ENCODE peak calls at places on chromosomes 6 and 20, in nine cellular contexts. One of them, this sample, is unnamed.

GRCh38 chr6:24489881-24490280 is 503 bp upstream of the GPLD1 start:
- DNase-seq in GM12892: no peak
- DNase-seq in breast epithelium: no peak
- DNase-seq in transverse colon: no peak
- DNase-seq in sigmoid colon: no peak
- DNase-seq in SK-N-SH: no peak
- DNase-seq in H1: no peak
- DNase-seq in vagina: no peak
- DNase-seq in K562: no peak
- DNase-seq in this sample: peak

GRCh38 chr6:167541544-167541943 is 216.7 kb downstream of the TTLL2 start:
- DNase-seq in vagina: no peak
- DNase-seq in GM12892: no peak
- DNase-seq in H1: no peak
- DNase-seq in SK-N-SH: no peak
- DNase-seq in transverse colon: no peak
- DNase-seq in K562: no peak
- DNase-seq in sigmoid colon: no peak
- DNase-seq in breast epithelium: no peak
- DNase-seq in this sample: no peak

GRCh38 chr6:48990746-48991145 is 472.3 kb downstream of the MMUT start:
- DNase-seq in breast epithelium: no peak
- DNase-seq in K562: no peak
- DNase-seq in H1: no peak
- DNase-seq in GM12892: no peak
- DNase-seq in SK-N-SH: no peak
- DNase-seq in transverse colon: no peak
- DNase-seq in vagina: no peak
- DNase-seq in sigmoid colon: no peak
- DNase-seq in this sample: no peak

GRCh38 chr6:128422871-128423270 is 97.5 kb downstream of the PTPRK start:
- DNase-seq in sigmoid colon: no peak
- DNase-seq in SK-N-SH: no peak
- DNase-seq in transverse colon: no peak
- DNase-seq in H1: no peak
- DNase-seq in breast epithelium: no peak
- DNase-seq in vagina: no peak
- DNase-seq in K562: no peak
- DNase-seq in GM12892: no peak
- DNase-seq in this sample: no peak

GRCh38 chr20:15440249-15440820 is 1102.9 kb upstream of the FLRT3 start:
- DNase-seq in vagina: no peak
- DNase-seq in H1: no peak
- DNase-seq in GM12892: no peak
- DNase-seq in breast epithelium: no peak
- DNase-seq in sigmoid colon: no peak
- DNase-seq in transverse colon: no peak
- DNase-seq in SK-N-SH: no peak
- DNase-seq in K562: no peak
- DNase-seq in this sample: no peak

GRCh38 chr6:38261626-38262025 is 378.1 kb downstream of the BTBD9 start:
- DNase-seq in vagina: no peak
- DNase-seq in K562: no peak
- DNase-seq in breast epithelium: no peak
- DNase-seq in SK-N-SH: no peak
- DNase-seq in sigmoid colon: no peak
- DNase-seq in GM12892: no peak
- DNase-seq in H1: no peak
- DNase-seq in transverse colon: no peak
- DNase-seq in this sample: no peak

GRCh38 chr20:57676517-57677322 is 33.1 kb downstream of the PMEPA1 start:
- DNase-seq in H1: no peak
- DNase-seq in transverse colon: peak
- DNase-seq in vagina: no peak
- DNase-seq in breast epithelium: no peak
- DNase-seq in GM12892: no peak
- DNase-seq in K562: no peak
- DNase-seq in SK-N-SH: no peak
- DNase-seq in sigmoid colon: no peak
- DNase-seq in this sample: no peak

GRCh38 chr6:83226517-83226916 is 33.4 kb downstream of the RWDD2A start:
- DNase-seq in SK-N-SH: no peak
- DNase-seq in GM12892: no peak
- DNase-seq in transverse colon: no peak
- DNase-seq in sigmoid colon: no peak
- DNase-seq in breast epithelium: no peak
- DNase-seq in H1: no peak
- DNase-seq in vagina: no peak
- DNase-seq in K562: no peak
- DNase-seq in this sample: no peak

GRCh38 chr6:105207524-105208269 is 27.9 kb upstream of the POPDC3 start:
- DNase-seq in transverse colon: no peak
- DNase-seq in K562: no peak
- DNase-seq in GM12892: no peak
- DNase-seq in H1: no peak
- DNase-seq in vagina: no peak
- DNase-seq in sigmoid colon: no peak
- DNase-seq in SK-N-SH: no peak
- DNase-seq in breast epithelium: no peak
- DNase-seq in this sample: no peak

DNA sequence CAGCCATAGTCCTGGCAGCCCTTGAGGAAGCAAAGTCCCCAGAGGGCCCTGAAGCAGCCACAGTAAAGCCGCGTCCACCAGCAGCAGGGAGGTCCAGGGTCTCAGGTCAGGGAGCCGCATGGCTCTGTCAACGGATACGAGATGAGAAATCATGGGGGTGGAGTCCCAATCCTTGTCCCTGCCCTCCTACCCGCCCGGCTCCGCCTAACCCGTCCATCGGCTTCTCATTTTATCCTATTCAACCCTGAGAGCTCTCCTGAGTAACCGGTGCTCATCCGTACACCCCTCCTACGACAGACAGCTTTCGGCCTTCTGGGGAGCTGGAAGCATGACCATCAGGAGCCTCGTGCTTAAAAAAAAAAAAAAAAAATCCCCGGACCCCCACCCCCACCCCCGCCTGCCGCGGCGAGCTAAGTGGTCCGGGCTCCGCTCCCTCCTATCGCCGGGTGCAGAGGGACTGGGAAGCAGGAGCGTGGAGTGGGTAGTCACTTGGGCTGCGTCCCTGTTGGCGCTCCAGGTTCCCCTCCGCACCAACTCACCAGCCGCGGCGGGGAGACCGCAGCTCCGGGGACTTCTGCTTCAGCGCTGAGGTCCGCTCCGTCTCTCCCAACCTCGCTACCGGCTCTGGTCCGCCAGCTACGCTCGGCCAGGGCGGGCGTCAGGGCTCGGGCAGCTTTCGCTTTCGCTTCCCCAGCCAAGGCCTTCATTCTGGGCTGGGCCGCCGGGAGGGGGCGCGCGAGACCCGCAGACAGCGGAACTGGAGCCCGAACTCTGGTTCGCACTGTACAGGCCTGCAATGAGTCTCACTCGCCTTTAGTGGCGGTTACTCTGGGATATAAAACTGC is at the start of gene TAP2:
- DNase-seq in H1: no peak
- DNase-seq in vagina: no peak
- DNase-seq in K562: peak
- DNase-seq in breast epithelium: peak
- DNase-seq in sigmoid colon: peak
- DNase-seq in GM12892: peak
- DNase-seq in transverse colon: peak
- DNase-seq in SK-N-SH: peak
- DNase-seq in this sample: peak
- TF ChIP-seq POLR2AphosphoS5 in H1: peak
- TF ChIP-seq POLR2AphosphoS5 in vagina: peak
- TF ChIP-seq POLR2AphosphoS5 in K562: peak
- TF ChIP-seq POLR2AphosphoS5 in breast epithelium: peak
- TF ChIP-seq POLR2AphosphoS5 in sigmoid colon: peak
- TF ChIP-seq POLR2AphosphoS5 in GM12892: peak
- TF ChIP-seq POLR2AphosphoS5 in transverse colon: peak
- TF ChIP-seq POLR2AphosphoS5 in SK-N-SH: peak
- TF ChIP-seq POLR2AphosphoS5 in this sample: peak

GRCh38 chr20:46222521-46223007 is 85.7 kb downstream of the CDH22 start:
- DNase-seq in H1: no peak
- DNase-seq in vagina: no peak
- DNase-seq in transverse colon: no peak
- DNase-seq in K562: no peak
- DNase-seq in sigmoid colon: no peak
- DNase-seq in SK-N-SH: no peak
- DNase-seq in GM12892: no peak
- DNase-seq in breast epithelium: no peak
- DNase-seq in this sample: no peak
- TF ChIP-seq POLR2AphosphoS5 in H1: no peak
- TF ChIP-seq POLR2AphosphoS5 in vagina: no peak
- TF ChIP-seq POLR2AphosphoS5 in transverse colon: no peak
- TF ChIP-seq POLR2AphosphoS5 in K562: no peak
- TF ChIP-seq POLR2AphosphoS5 in sigmoid colon: no peak
- TF ChIP-seq POLR2AphosphoS5 in SK-N-SH: no peak
- TF ChIP-seq POLR2AphosphoS5 in GM12892: no peak
- TF ChIP-seq POLR2AphosphoS5 in breast epithelium: no peak
- TF ChIP-seq POLR2AphosphoS5 in this sample: no peak

DNA sequence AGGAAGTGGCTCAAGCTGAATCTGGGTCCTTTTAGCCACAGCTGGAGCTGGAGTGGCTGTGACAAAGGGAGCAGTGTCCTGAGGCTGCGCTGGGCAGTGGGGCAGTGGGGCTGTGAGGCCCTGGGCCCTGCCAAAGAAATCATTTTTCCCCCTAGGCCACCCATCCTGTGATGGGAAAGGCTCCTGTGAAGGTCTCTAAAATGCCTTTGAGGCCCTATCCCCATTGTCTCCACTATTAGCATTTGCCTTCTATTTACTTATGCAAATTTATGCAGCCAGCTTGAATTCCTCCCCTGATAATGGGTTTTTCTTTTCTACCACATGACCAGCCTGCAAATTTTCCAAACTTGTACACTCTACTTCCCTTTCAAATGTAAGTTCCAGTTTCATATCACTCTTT is 539.2 kb downstream of the MEI4 start:
- DNase-seq in sigmoid colon: no peak
- DNase-seq in SK-N-SH: no peak
- DNase-seq in GM12892: no peak
- DNase-seq in transverse colon: no peak
- DNase-seq in K562: no peak
- DNase-seq in vagina: no peak
- DNase-seq in H1: no peak
- DNase-seq in breast epithelium: no peak
- DNase-seq in this sample: peak
- TF ChIP-seq POLR2AphosphoS5 in sigmoid colon: no peak
- TF ChIP-seq POLR2AphosphoS5 in SK-N-SH: no peak
- TF ChIP-seq POLR2AphosphoS5 in GM12892: no peak
- TF ChIP-seq POLR2AphosphoS5 in transverse colon: no peak
- TF ChIP-seq POLR2AphosphoS5 in K562: no peak
- TF ChIP-seq POLR2AphosphoS5 in vagina: no peak
- TF ChIP-seq POLR2AphosphoS5 in H1: peak
- TF ChIP-seq POLR2AphosphoS5 in breast epithelium: no peak
- TF ChIP-seq POLR2AphosphoS5 in this sample: no peak

GRCh38 chr6:159977242-159978214 is 8.6 kb downstream of the IGF2R start:
- DNase-seq in vagina: no peak
- DNase-seq in transverse colon: no peak
- DNase-seq in breast epithelium: peak
- DNase-seq in SK-N-SH: no peak
- DNase-seq in H1: no peak
- DNase-seq in K562: no peak
- DNase-seq in GM12892: no peak
- DNase-seq in sigmoid colon: peak
- DNase-seq in this sample: peak
- TF ChIP-seq POLR2AphosphoS5 in vagina: peak
- TF ChIP-seq POLR2AphosphoS5 in transverse colon: no peak
- TF ChIP-seq POLR2AphosphoS5 in breast epithelium: no peak
- TF ChIP-seq POLR2AphosphoS5 in SK-N-SH: no peak
- TF ChIP-seq POLR2AphosphoS5 in H1: peak
- TF ChIP-seq POLR2AphosphoS5 in K562: no peak
- TF ChIP-seq POLR2AphosphoS5 in GM12892: no peak
- TF ChIP-seq POLR2AphosphoS5 in sigmoid colon: no peak
- TF ChIP-seq POLR2AphosphoS5 in this sample: no peak

GRCh38 chr20:23145281-23145700 is 59.2 kb upstream of the CD93 start:
- DNase-seq in vagina: no peak
- DNase-seq in SK-N-SH: no peak
- DNase-seq in breast epithelium: no peak
- DNase-seq in sigmoid colon: peak
- DNase-seq in GM12892: no peak
- DNase-seq in K562: no peak
- DNase-seq in H1: no peak
- DNase-seq in transverse colon: peak
- DNase-seq in this sample: no peak
- TF ChIP-seq POLR2AphosphoS5 in vagina: peak
- TF ChIP-seq POLR2AphosphoS5 in SK-N-SH: no peak
- TF ChIP-seq POLR2AphosphoS5 in breast epithelium: no peak
- TF ChIP-seq POLR2AphosphoS5 in sigmoid colon: no peak
- TF ChIP-seq POLR2AphosphoS5 in GM12892: no peak
- TF ChIP-seq POLR2AphosphoS5 in K562: no peak
- TF ChIP-seq POLR2AphosphoS5 in H1: no peak
- TF ChIP-seq POLR2AphosphoS5 in transverse colon: no peak
- TF ChIP-seq POLR2AphosphoS5 in this sample: peak

GRCh38 chr6:42901538-42901957 is 14.3 kb upstream of the PTCRA start:
- DNase-seq in K562: peak
- DNase-seq in GM12892: no peak
- DNase-seq in sigmoid colon: peak
- DNase-seq in vagina: no peak
- DNase-seq in H1: no peak
- DNase-seq in SK-N-SH: peak
- DNase-seq in transverse colon: peak
- DNase-seq in breast epithelium: peak
- DNase-seq in this sample: peak
- TF ChIP-seq POLR2AphosphoS5 in K562: no peak
- TF ChIP-seq POLR2AphosphoS5 in GM12892: no peak
- TF ChIP-seq POLR2AphosphoS5 in sigmoid colon: no peak
- TF ChIP-seq POLR2AphosphoS5 in vagina: no peak
- TF ChIP-seq POLR2AphosphoS5 in H1: no peak
- TF ChIP-seq POLR2AphosphoS5 in SK-N-SH: no peak
- TF ChIP-seq POLR2AphosphoS5 in transverse colon: no peak
- TF ChIP-seq POLR2AphosphoS5 in breast epithelium: peak
- TF ChIP-seq POLR2AphosphoS5 in this sample: no peak

GRCh38 chr6:116278478-116278822 is 1.3 kb downstream of the TSPYL1 start:
- DNase-seq in transverse colon: no peak
- DNase-seq in sigmoid colon: no peak
- DNase-seq in GM12892: no peak
- DNase-seq in breast epithelium: no peak
- DNase-seq in SK-N-SH: no peak
- DNase-seq in H1: no peak
- DNase-seq in vagina: no peak
- DNase-seq in K562: no peak
- DNase-seq in this sample: no peak

GRCh38 chr6:116278853-116279231 is 888 bp downstream of the TSPYL1 start:
- DNase-seq in breast epithelium: peak
- DNase-seq in SK-N-SH: peak
- DNase-seq in H1: no peak
- DNase-seq in GM12892: no peak
- DNase-seq in sigmoid colon: peak
- DNase-seq in transverse colon: no peak
- DNase-seq in K562: no peak
- DNase-seq in vagina: no peak
- DNase-seq in this sample: peak

GRCh38 chr6:116280161-116280959 is 630 bp upstream of the TSPYL1 start:
- DNase-seq in breast epithelium: no peak
- DNase-seq in sigmoid colon: no peak
- DNase-seq in GM12892: no peak
- DNase-seq in SK-N-SH: no peak
- DNase-seq in H1: no peak
- DNase-seq in transverse colon: no peak
- DNase-seq in K562: no peak
- DNase-seq in vagina: no peak
- DNase-seq in this sample: no peak

GRCh38 chr6:116279232-116280160 is at the start of gene TSPYL1:
- DNase-seq in K562: peak
- DNase-seq in GM12892: peak
- DNase-seq in SK-N-SH: peak
- DNase-seq in H1: peak
- DNase-seq in vagina: peak
- DNase-seq in breast epithelium: peak
- DNase-seq in sigmoid colon: peak
- DNase-seq in transverse colon: peak
- DNase-seq in this sample: peak

GRCh38 chr6:116277124-116277523 is 2.6 kb downstream of the TSPYL1 start:
- DNase-seq in sigmoid colon: no peak
- DNase-seq in vagina: no peak
- DNase-seq in SK-N-SH: no peak
- DNase-seq in transverse colon: no peak
- DNase-seq in GM12892: no peak
- DNase-seq in K562: no peak
- DNase-seq in H1: no peak
- DNase-seq in breast epithelium: no peak
- DNase-seq in this sample: no peak
- TF ChIP-seq POLR2AphosphoS5 in sigmoid colon: no peak
- TF ChIP-seq POLR2AphosphoS5 in vagina: no peak
- TF ChIP-seq POLR2AphosphoS5 in SK-N-SH: no peak
- TF ChIP-seq POLR2AphosphoS5 in transverse colon: no peak
- TF ChIP-seq POLR2AphosphoS5 in GM12892: no peak
- TF ChIP-seq POLR2AphosphoS5 in K562: no peak
- TF ChIP-seq POLR2AphosphoS5 in H1: no peak
- TF ChIP-seq POLR2AphosphoS5 in breast epithelium: no peak
- TF ChIP-seq POLR2AphosphoS5 in this sample: no peak